ENCODE peak calls at places on chromosomes 2 and 18, in six cellular contexts. One of them, this sample, is unnamed.

GRCh38 chr2:66896151-66896550 is 461.2 kb downstream of the MEIS1 start:
- DNase-seq in astrocyte of the spinal cord: no peak
- DNase-seq in PC-3: no peak
- DNase-seq in HCT116: no peak
- DNase-seq in dorsolateral prefrontal cortex: no peak
- DNase-seq in fibroblast of the aortic adventitia: no peak
- DNase-seq in this sample: no peak

GRCh38 chr18:3051718-3052410 is 38.9 kb upstream of the LPIN2 start:
- DNase-seq in astrocyte of the spinal cord: no peak
- DNase-seq in PC-3: no peak
- DNase-seq in dorsolateral prefrontal cortex: no peak
- DNase-seq in fibroblast of the aortic adventitia: no peak
- DNase-seq in HCT116: no peak
- DNase-seq in this sample: peak; percentile 32

GRCh38 chr2:238700122-238700457 is 147.8 kb upstream of the TWIST2 start:
- DNase-seq in fibroblast of the aortic adventitia: peak; percentile 92
- DNase-seq in HCT116: no peak
- DNase-seq in astrocyte of the spinal cord: no peak
- DNase-seq in PC-3: no peak
- DNase-seq in dorsolateral prefrontal cortex: peak; percentile 29
- DNase-seq in this sample: no peak

GRCh38 chr2:239035361-239035814 is 187.5 kb downstream of the TWIST2 start:
- DNase-seq in HCT116: peak; percentile 4
- DNase-seq in fibroblast of the aortic adventitia: no peak
- DNase-seq in dorsolateral prefrontal cortex: peak; percentile 82
- DNase-seq in PC-3: peak; percentile 57
- DNase-seq in astrocyte of the spinal cord: no peak
- DNase-seq in this sample: peak; percentile 30

GRCh38 chr2:107374261-107374660 is 452.4 kb upstream of the RGPD4 start:
- DNase-seq in dorsolateral prefrontal cortex: no peak
- DNase-seq in fibroblast of the aortic adventitia: no peak
- DNase-seq in astrocyte of the spinal cord: peak; percentile 10
- DNase-seq in PC-3: no peak
- DNase-seq in HCT116: no peak
- DNase-seq in this sample: no peak

GRCh38 chr2:205563646-205564045 is 118.7 kb upstream of the NRP2 start:
- DNase-seq in HCT116: peak; percentile 4
- DNase-seq in fibroblast of the aortic adventitia: no peak
- DNase-seq in astrocyte of the spinal cord: no peak
- DNase-seq in PC-3: peak; percentile 41
- DNase-seq in dorsolateral prefrontal cortex: no peak
- DNase-seq in this sample: peak; percentile 16

GRCh38 chr2:200308001-200308400 is 1.5 kb downstream of the SPATS2L start:
- DNase-seq in PC-3: peak; percentile 24
- DNase-seq in dorsolateral prefrontal cortex: no peak
- DNase-seq in astrocyte of the spinal cord: peak; percentile 59
- DNase-seq in HCT116: no peak
- DNase-seq in fibroblast of the aortic adventitia: peak; percentile 70
- DNase-seq in this sample: peak; percentile 27

GRCh38 chr2:144659731-144660275 is 139.9 kb upstream of the ZEB2 start:
- DNase-seq in fibroblast of the aortic adventitia: peak; percentile 77
- DNase-seq in HCT116: peak; percentile 64
- DNase-seq in dorsolateral prefrontal cortex: no peak
- DNase-seq in PC-3: peak; percentile 96
- DNase-seq in astrocyte of the spinal cord: peak; percentile 98
- DNase-seq in this sample: peak; percentile 100

GRCh38 chr2:20620271-20620681 is 30.6 kb downstream of the HS1BP3 start:
- DNase-seq in PC-3: no peak
- DNase-seq in fibroblast of the aortic adventitia: no peak
- DNase-seq in dorsolateral prefrontal cortex: peak; percentile 29
- DNase-seq in HCT116: no peak
- DNase-seq in astrocyte of the spinal cord: no peak
- DNase-seq in this sample: no peak

GRCh38 chr2:28621172-28622100 is 125.6 kb downstream of the PLB1 start:
- DNase-seq in HCT116: peak; percentile 58
- DNase-seq in PC-3: peak; percentile 92
- DNase-seq in dorsolateral prefrontal cortex: no peak
- DNase-seq in fibroblast of the aortic adventitia: peak; percentile 91
- DNase-seq in astrocyte of the spinal cord: peak; percentile 98
- DNase-seq in this sample: peak; percentile 73

GRCh38 chr2:126703311-126703710 is 47.4 kb downstream of the GYPC start:
- DNase-seq in fibroblast of the aortic adventitia: no peak
- DNase-seq in PC-3: no peak
- DNase-seq in astrocyte of the spinal cord: no peak
- DNase-seq in HCT116: no peak
- DNase-seq in dorsolateral prefrontal cortex: no peak
- DNase-seq in this sample: no peak

GRCh38 chr2:66541646-66542045 is 106.7 kb downstream of the MEIS1 start:
- DNase-seq in astrocyte of the spinal cord: no peak
- DNase-seq in HCT116: no peak
- DNase-seq in PC-3: no peak
- DNase-seq in fibroblast of the aortic adventitia: no peak
- DNase-seq in dorsolateral prefrontal cortex: no peak
- DNase-seq in this sample: no peak

GRCh38 chr2:37984589-37984988 is 59.5 kb downstream of the RMDN2 start:
- DNase-seq in PC-3: peak; percentile 41
- DNase-seq in HCT116: no peak
- DNase-seq in fibroblast of the aortic adventitia: peak; percentile 69
- DNase-seq in dorsolateral prefrontal cortex: no peak
- DNase-seq in astrocyte of the spinal cord: peak; percentile 54
- DNase-seq in this sample: peak; percentile 25

GRCh38 chr2:190637903-190638618 is 10.8 kb upstream of the NAB1 start:
- DNase-seq in fibroblast of the aortic adventitia: no peak
- DNase-seq in astrocyte of the spinal cord: no peak
- DNase-seq in PC-3: no peak
- DNase-seq in HCT116: no peak
- DNase-seq in dorsolateral prefrontal cortex: no peak
- DNase-seq in this sample: peak; percentile 73

GRCh38 chr2:3659447-3660432 is 1.7 kb downstream of the ALLC start:
- DNase-seq in PC-3: no peak
- DNase-seq in dorsolateral prefrontal cortex: no peak
- DNase-seq in fibroblast of the aortic adventitia: no peak
- DNase-seq in HCT116: no peak
- DNase-seq in astrocyte of the spinal cord: no peak
- DNase-seq in this sample: no peak

DNA sequence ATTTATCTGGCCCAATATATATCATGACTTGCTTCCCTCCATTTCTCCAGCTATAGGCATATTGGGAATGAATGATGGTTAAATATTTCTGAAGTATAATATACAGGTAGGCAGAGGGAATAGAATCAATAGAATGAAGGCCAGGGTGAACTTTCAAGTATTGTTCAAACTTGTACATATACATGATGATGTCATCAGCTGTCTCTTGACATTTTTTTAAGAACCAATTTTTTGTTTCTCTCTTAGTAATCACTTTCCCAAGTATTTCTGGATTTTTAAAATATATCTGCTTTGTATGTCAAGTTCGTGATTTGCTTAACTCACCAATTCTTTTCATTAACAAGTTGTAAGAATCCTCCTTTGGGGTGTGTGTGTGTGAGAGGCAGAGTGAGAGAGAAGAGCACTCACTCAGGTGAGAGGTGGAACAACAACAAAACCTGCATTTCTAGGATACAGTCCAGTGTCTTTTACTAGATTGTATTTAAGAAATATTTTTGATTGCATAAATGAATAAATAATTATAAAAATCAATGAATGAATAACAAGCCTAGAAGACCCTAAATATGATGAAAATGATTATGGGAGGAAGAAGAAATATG is 1239.1 kb downstream of the LRP1B start:
- DNase-seq in fibroblast of the aortic adventitia: no peak
- DNase-seq in dorsolateral prefrontal cortex: no peak
- DNase-seq in PC-3: peak; percentile 12
- DNase-seq in astrocyte of the spinal cord: no peak
- DNase-seq in HCT116: no peak
- DNase-seq in this sample: no peak
- TF ChIP-seq CTCF in fibroblast of the aortic adventitia: no peak
- TF ChIP-seq CTCF in dorsolateral prefrontal cortex: no peak
- TF ChIP-seq CTCF in PC-3: peak; percentile 52
- TF ChIP-seq CTCF in astrocyte of the spinal cord: peak; percentile 23
- TF ChIP-seq CTCF in HCT116: no peak
- TF ChIP-seq CTCF in this sample: peak; percentile 17

GRCh38 chr18:76492669-76493212 is 2.3 kb downstream of the ZNF516 start:
- DNase-seq in HCT116: peak; percentile 97
- DNase-seq in astrocyte of the spinal cord: peak; percentile 99
- DNase-seq in PC-3: peak; percentile 90
- DNase-seq in fibroblast of the aortic adventitia: peak; percentile 99
- DNase-seq in dorsolateral prefrontal cortex: peak; percentile 95
- DNase-seq in this sample: peak; percentile 98
- TF ChIP-seq CTCF in HCT116: no peak
- TF ChIP-seq CTCF in astrocyte of the spinal cord: no peak
- TF ChIP-seq CTCF in PC-3: no peak
- TF ChIP-seq CTCF in fibroblast of the aortic adventitia: no peak
- TF ChIP-seq CTCF in dorsolateral prefrontal cortex: no peak
- TF ChIP-seq CTCF in this sample: no peak

GRCh38 chr18:55338955-55339662 is 248.9 kb downstream of the TCF4 start:
- DNase-seq in fibroblast of the aortic adventitia: peak; percentile 24
- DNase-seq in dorsolateral prefrontal cortex: no peak
- DNase-seq in PC-3: no peak
- DNase-seq in astrocyte of the spinal cord: no peak
- DNase-seq in HCT116: no peak
- DNase-seq in this sample: no peak
- TF ChIP-seq CTCF in fibroblast of the aortic adventitia: peak; percentile 9
- TF ChIP-seq CTCF in dorsolateral prefrontal cortex: peak; percentile 42
- TF ChIP-seq CTCF in PC-3: no peak
- TF ChIP-seq CTCF in astrocyte of the spinal cord: peak; percentile 27
- TF ChIP-seq CTCF in HCT116: no peak
- TF ChIP-seq CTCF in this sample: no peak

GRCh38 chr18:1914489-1914888 is 656.8 kb downstream of the METTL4 start:
- DNase-seq in dorsolateral prefrontal cortex: no peak
- DNase-seq in HCT116: peak; percentile 22
- DNase-seq in fibroblast of the aortic adventitia: peak; percentile 18
- DNase-seq in astrocyte of the spinal cord: peak; percentile 15
- DNase-seq in PC-3: peak; percentile 56
- DNase-seq in this sample: peak; percentile 50
- TF ChIP-seq CTCF in dorsolateral prefrontal cortex: no peak
- TF ChIP-seq CTCF in HCT116: peak; percentile 29
- TF ChIP-seq CTCF in fibroblast of the aortic adventitia: peak; percentile 41
- TF ChIP-seq CTCF in astrocyte of the spinal cord: peak; percentile 35
- TF ChIP-seq CTCF in PC-3: peak; percentile 76
- TF ChIP-seq CTCF in this sample: peak; percentile 60

GRCh38 chr18:30888344-30888743 is 154.2 kb downstream of the DSC3 start:
- DNase-seq in PC-3: no peak
- DNase-seq in fibroblast of the aortic adventitia: no peak
- DNase-seq in HCT116: no peak
- DNase-seq in astrocyte of the spinal cord: no peak
- DNase-seq in dorsolateral prefrontal cortex: no peak
- DNase-seq in this sample: no peak

GRCh38 chr18:30886998-30887397 is 155.5 kb downstream of the DSC3 start:
- DNase-seq in astrocyte of the spinal cord: no peak
- DNase-seq in HCT116: no peak
- DNase-seq in fibroblast of the aortic adventitia: no peak
- DNase-seq in PC-3: no peak
- DNase-seq in dorsolateral prefrontal cortex: no peak
- DNase-seq in this sample: no peak

GRCh38 chr18:30889582-30890301 is 152.8 kb downstream of the DSC3 start:
- DNase-seq in astrocyte of the spinal cord: peak; percentile 50
- DNase-seq in HCT116: peak; percentile 23
- DNase-seq in dorsolateral prefrontal cortex: no peak
- DNase-seq in PC-3: peak; percentile 60
- DNase-seq in fibroblast of the aortic adventitia: no peak
- DNase-seq in this sample: peak; percentile 60
- TF ChIP-seq CTCF in astrocyte of the spinal cord: peak; percentile 47
- TF ChIP-seq CTCF in HCT116: peak; percentile 23
- TF ChIP-seq CTCF in dorsolateral prefrontal cortex: peak; percentile 57
- TF ChIP-seq CTCF in PC-3: peak; percentile 76
- TF ChIP-seq CTCF in fibroblast of the aortic adventitia: no peak
- TF ChIP-seq CTCF in this sample: peak; percentile 23

This sample was measured in MCF 10A.